ENCODE peak calls at places on chromosomes 5 and 9, in eight cellular contexts. Q, O, C, F, R, G, U and J are unnamed samples. For H3K27me3, the result is how much of the 10 kb centered on the place peaks cover.

GRCh38 chr9:6367128-6367741 is 39.1 kb downstream of the TPD52L3 start:
- DNase-seq in R (no peak), F (no peak), U (no peak), C (no peak), Q (no peak), O (no peak), G (no peak), J (no peak)

GRCh38 chr5:173676375-173676774 is 59.9 kb upstream of the BOD1 start:
- DNase-seq in F (no peak), U (no peak), C (no peak), R (no peak), O (no peak), G (no peak), Q (no peak), J (no peak)

GRCh38 chr5:151739939-151740335 is 18.5 kb downstream of the ATOX1 start:
- DNase-seq in G (no peak), F (no peak), R (no peak), Q (no peak), O (no peak), U (no peak), C (no peak), J (no peak)

GRCh38 chr5:73434461-73434860 is 14.1 kb downstream of the FOXD1 start:
- DNase-seq in U (no peak), O (no peak), Q (no peak), R (no peak), F (no peak), G (no peak), C (no peak), J (no peak)

GRCh38 chr9:93301911-93302525 is 118.1 kb downstream of the WNK2 start:
- DNase-seq in C (peak), R (no peak), Q (no peak), O (peak), F (peak), G (no peak), U (peak), J (no peak)

GRCh38 chr9:32384002-32384363 is 460 bp upstream of the ACO1 start:
- DNase-seq in Q (no peak), G (no peak), C (no peak), F (no peak), R (no peak), U (no peak), O (no peak), J (no peak)

GRCh38 chr5:108602830-108603229 is 144.9 kb upstream of the FER start:
- DNase-seq in F (no peak), C (no peak), R (no peak), Q (no peak), G (no peak), U (no peak), O (no peak), J (no peak)

GRCh38 chr9:98726735-98727134 is 18.0 kb upstream of the GABBR2 start:
- DNase-seq in R (no peak), F (no peak), O (no peak), G (no peak), U (no peak), C (no peak), Q (peak), J (no peak)

GRCh38 chr9:136656795-136657611 is 5.7 kb upstream of the EGFL7 start:
- DNase-seq in U (no peak), O (no peak), F (no peak), G (no peak), C (no peak), Q (no peak), R (no peak), J (no peak)

GRCh38 chr5:1342268-1342667 is 2.6 kb downstream of the CLPTM1L start:
- DNase-seq in C (no peak), G (no peak), Q (no peak), F (no peak), R (no peak), O (no peak), U (no peak), J (no peak)

GRCh38 chr5:142065273-142065672 is 43.3 kb upstream of the NDFIP1 start:
- DNase-seq in U (no peak), O (no peak), Q (no peak), R (no peak), G (peak), C (no peak), F (no peak), J (no peak)

GRCh38 chr9:95494416-95495371 is 22.1 kb downstream of the PTCH1 start:
- DNase-seq in Q (no peak), O (peak), U (no peak), G (no peak), R (no peak), F (peak), C (peak), J (no peak)

GRCh38 chr5:146213210-146213838 is 9.9 kb downstream of the RBM27 start:
- DNase-seq in Q (no peak), C (no peak), G (peak), U (no peak), R (no peak), F (no peak), O (no peak), J (no peak)

GRCh38 chr5:123450641-123451421 is 27.6 kb upstream of the CEP120 start:
- DNase-seq in G (no peak), C (no peak), F (no peak), O (no peak), R (no peak), U (no peak), Q (no peak), J (no peak)

GRCh38 chr9:127366594-127366993 is 30.4 kb upstream of the SLC2A8 start:
- DNase-seq in F (no peak), G (no peak), C (no peak), R (no peak), U (peak), Q (no peak), O (no peak), J (no peak)

GRCh38 chr5:40480392-40480791 is 199.3 kb upstream of the PTGER4 start:
- DNase-seq in O (no peak), G (no peak), C (no peak), F (no peak), Q (no peak), R (no peak), U (no peak), J (no peak)

GRCh38 chr5:116301110-116301509 is 216.3 kb downstream of the COMMD10 start:
- DNase-seq in C (no peak), G (no peak), F (no peak), R (no peak), U (no peak), Q (no peak), O (no peak), J (no peak)

GRCh38 chr9:110048976-110049698 is 158.8 kb downstream of the C9orf152 start:
- DNase-seq in Q (no peak), U (no peak), C (no peak), G (no peak), R (no peak), F (no peak), O (no peak), J (no peak)

GRCh38 chr9:110048473-110048975 is 159.4 kb downstream of the C9orf152 start:
- DNase-seq in R (peak), G (no peak), U (no peak), C (peak), Q (peak), O (peak), F (peak), J (no peak)

GRCh38 chr9:110049699-110050450 is 158.1 kb downstream of the C9orf152 start:
- DNase-seq in U (no peak), O (peak), G (no peak), Q (no peak), F (peak), C (peak), R (no peak), J (no peak)

GRCh38 chr9:110047232-110047954 is 160.6 kb downstream of the C9orf152 start:
- DNase-seq in O (no peak), U (no peak), R (no peak), C (no peak), Q (no peak), F (no peak), G (no peak), J (no peak)

GRCh38 chr9:110047955-110048472 is 159.9 kb downstream of the C9orf152 start:
- DNase-seq in F (no peak), R (no peak), C (no peak), U (no peak), O (no peak), G (no peak), Q (no peak), J (no peak)
- TF ChIP-seq POLR2AphosphoS5 in F (no peak), R (no peak), C (no peak), U (no peak), O (no peak), G (no peak), Q (no peak), J (no peak)

GRCh38 chr9:69326261-69326660 is 1.2 kb downstream of the ENTREP1 start:
- DNase-seq in F (no peak), U (no peak), O (no peak), G (no peak), Q (no peak), R (no peak), C (no peak), J (no peak)

GRCh38 chr9:69322256-69322655 is 2.8 kb upstream of the ENTREP1 start:
- DNase-seq in G (no peak), U (no peak), R (no peak), C (no peak), O (no peak), Q (no peak), F (no peak), J (no peak)

GRCh38 chr9:69323886-69324285 is 1.1 kb upstream of the ENTREP1 start:
- DNase-seq in G (no peak), Q (no peak), F (no peak), U (no peak), O (no peak), R (no peak), C (no peak), J (no peak)

GRCh38 chr9:69325409-69326212 is 596 bp downstream of the ENTREP1 start:
- DNase-seq in C (peak), G (no peak), O (peak), U (no peak), R (no peak), Q (no peak), F (no peak), J (no peak)

GRCh38 chr9:69324549-69325401 is at the start of gene ENTREP1:
- DNase-seq in F (peak), O (peak), G (no peak), U (no peak), C (peak), Q (no peak), R (peak), J (no peak)
- H3K27me3 ChIP-seq in F (under half), O (half or more), G (half or more), U (under half), C (under half), Q (under half), R (under half), J (under half)

GRCh38 chr9:26904070-26904469 is 11.5 kb upstream of the CAAP1 start:
- DNase-seq in U (no peak), Q (no peak), C (no peak), F (no peak), R (no peak), G (no peak), O (no peak), J (no peak)
- TF ChIP-seq POLR2AphosphoS5 in U (no peak), Q (no peak), C (no peak), F (no peak), R (no peak), G (no peak), O (no peak), J (no peak)

DNA sequence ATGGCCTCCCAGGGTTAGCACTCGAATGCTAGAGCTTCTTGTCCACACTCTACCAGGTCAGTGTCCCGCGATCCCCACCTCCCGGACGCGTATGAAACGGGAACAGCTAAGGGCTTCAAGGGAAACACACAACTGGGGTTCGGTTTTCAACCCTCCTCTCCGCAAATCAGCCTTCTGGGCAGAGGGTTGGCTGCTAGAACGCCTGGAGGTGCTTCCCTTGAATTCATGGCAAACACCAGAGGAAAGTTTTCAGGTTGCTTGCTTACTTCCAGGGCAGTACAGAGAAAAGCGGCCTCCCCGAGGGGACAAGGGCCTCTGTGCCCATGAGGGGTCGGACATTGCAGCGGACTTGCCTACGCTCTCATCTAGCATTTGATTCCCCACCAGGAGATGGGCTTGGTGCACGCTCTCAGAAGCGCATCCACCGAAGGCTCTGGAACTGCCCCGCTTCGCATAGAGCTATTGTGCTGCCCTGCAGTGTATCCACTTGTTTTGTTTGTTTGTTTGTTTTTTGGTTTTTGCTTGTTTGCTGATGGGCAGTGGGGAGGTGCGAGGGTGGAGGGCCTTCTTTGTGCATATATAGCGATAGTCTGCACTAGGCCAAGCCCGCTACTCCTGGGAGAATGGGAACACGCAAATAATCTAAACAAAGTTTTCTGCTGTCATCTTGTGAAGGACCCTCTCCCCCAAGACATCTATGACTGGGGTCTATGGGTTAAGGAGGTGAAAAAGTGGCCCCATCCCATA is 1.3 kb upstream of the DMRT3 start:
- DNase-seq in G (no peak), U (no peak), O (no peak), Q (no peak), R (no peak), F (no peak), C (no peak), J (no peak)
- H3K27me3 ChIP-seq in G (half or more), U (under half), O (half or more), Q (half or more), R (under half), F (half or more), C (half or more), J (under half)

DNA sequence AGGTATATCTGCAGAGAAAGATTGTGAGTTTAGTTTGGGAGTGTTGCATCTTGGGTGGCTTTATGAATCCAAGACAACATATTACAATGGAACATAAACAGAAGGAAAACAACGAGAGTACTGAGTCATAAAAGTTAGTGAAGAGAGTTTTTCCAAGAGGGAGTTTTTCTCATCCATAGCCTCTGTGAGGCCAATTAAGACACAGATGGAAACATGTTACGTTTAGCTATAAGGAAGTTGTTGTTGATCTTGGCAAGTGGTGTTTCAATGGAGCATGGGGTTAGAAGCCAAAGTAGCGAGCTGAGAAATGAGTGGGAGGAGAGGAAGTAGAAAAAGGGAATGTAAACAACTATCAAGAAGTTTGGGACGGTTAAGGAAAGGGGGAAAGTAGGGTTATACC is 53.3 kb upstream of the SPATA31D4 start:
- DNase-seq in U (no peak), G (no peak), O (peak), C (no peak), Q (no peak), F (no peak), R (no peak), J (no peak)
- TF ChIP-seq POLR2AphosphoS5 in U (no peak), G (no peak), O (peak), C (no peak), Q (no peak), F (no peak), R (no peak), J (no peak)